ENCODE peak calls at places on chromosomes 7 and 10, in five cellular contexts. A is PC-3, D is AG09309, L is AG10803, K is epithelial cell of esophagus. M is an unnamed sample.
A peak's percentile ranks its signal among the peaks of the same experiment; 100 is the strongest.

GRCh38 chr10:107552963-107553362 is 388.5 kb upstream of the SORCS1 start:
- DNase-seq in A (no peak), D (no peak), L (no peak), K (no peak), M (no peak)

GRCh38 chr7:44881610-44882009 is 3.7 kb downstream of the PURB start:
- DNase-seq in A (peak; percentile 66), D (no peak), L (peak; percentile 61), K (peak; percentile 52), M (peak; percentile 75)

GRCh38 chr7:88091988-88092675 is 127.7 kb downstream of the SRI start:
- DNase-seq in A (no peak), D (no peak), L (no peak), K (no peak), M (no peak)

GRCh38 chr10:26780793-26781601 is 79.8 kb downstream of the ABI1 start:
- DNase-seq in A (peak; percentile 97), D (peak; percentile 77), L (peak; percentile 88), K (peak; percentile 100), M (peak; percentile 77)

GRCh38 chr7:26638140-26638539 is 226.2 kb downstream of the SKAP2 start:
- DNase-seq in A (no peak), D (no peak), L (no peak), K (no peak), M (no peak)

GRCh38 chr10:91415816-91416215 is 5.7 kb downstream of the HECTD2 start:
- DNase-seq in A (peak; percentile 25), D (no peak), L (peak; percentile 31), K (no peak), M (peak; percentile 55)

GRCh38 chr7:155860840-155861479 is 48.7 kb upstream of the SHH start:
- DNase-seq in A (peak; percentile 90), D (peak; percentile 3), L (no peak), K (peak; percentile 67), M (peak; percentile 31)

GRCh38 chr7:104548861-104549260 is 220.5 kb downstream of the LHFPL3 start:
- DNase-seq in A (peak; percentile 12), D (no peak), L (no peak), K (no peak), M (no peak)

GRCh38 chr10:68826764-68827591 is at the start of gene STOX1:
- DNase-seq in A (peak; percentile 69), D (no peak), L (peak; percentile 27), K (peak; percentile 68), M (peak; percentile 4)

GRCh38 chr10:34821587-34822585 is 6.8 kb upstream of the PARD3 start:
- DNase-seq in A (peak; percentile 92), D (no peak), L (peak; percentile 16), K (peak; percentile 65), M (no peak)

GRCh38 chr10:12184165-12184564 is 11.5 kb downstream of the NUDT5 start:
- DNase-seq in A (no peak), D (no peak), L (no peak), K (no peak), M (no peak)

GRCh38 chr7:27225005-27225934 is 17.3 kb upstream of the EVX1 start:
- DNase-seq in A (no peak), D (no peak), L (no peak), K (no peak), M (no peak)

GRCh38 chr7:106646256-106646655 is 14.7 kb downstream of the CCDC71L start:
- DNase-seq in A (no peak), D (no peak), L (no peak), K (peak; percentile 75), M (no peak)

GRCh38 chr10:73032536-73032935 is 64.1 kb downstream of the P4HA1 start:
- DNase-seq in A (no peak), D (no peak), L (no peak), K (no peak), M (no peak)

GRCh38 chr10:79223346-79224048 is 123.8 kb upstream of the PPIF start:
- DNase-seq in A (no peak), D (no peak), L (no peak), K (peak; percentile 52), M (no peak)

GRCh38 chr10:87651801-87652200 is 7.9 kb upstream of the PAPSS2 start:
- DNase-seq in A (no peak), D (no peak), L (no peak), K (no peak), M (no peak)

GRCh38 chr7:128304212-128304611 is 39.5 kb downstream of the RBM28 start:
- DNase-seq in A (peak; percentile 16), D (no peak), L (peak; percentile 35), K (peak; percentile 48), M (no peak)

GRCh38 chr7:45890902-45891461 is 2.7 kb downstream of the IGFBP1 start:
- DNase-seq in A (peak; percentile 78), D (no peak), L (peak; percentile 60), K (peak; percentile 48), M (peak; percentile 47)

GRCh38 chr10:124742418-124743187 is 1.6 kb downstream of the FAM53B start:
- DNase-seq in A (peak; percentile 38), D (no peak), L (peak; percentile 33), K (no peak), M (no peak)

GRCh38 chr10:116796910-116797513 is 52.3 kb upstream of the ENO4 start:
- DNase-seq in A (peak; percentile 74), D (peak; percentile 20), L (peak; percentile 58), K (peak; percentile 73), M (peak; percentile 41)

GRCh38 chr10:20105931-20106330 is 289.7 kb downstream of the PLXDC2 start:
- DNase-seq in A (no peak), D (peak; percentile 13), L (peak; percentile 8), K (no peak), M (peak; percentile 41)

GRCh38 chr7:31747553-31747952 is 60.5 kb downstream of the PPP1R17 start:
- DNase-seq in A (peak; percentile 62), D (no peak), L (no peak), K (peak; percentile 70), M (no peak)

DNA sequence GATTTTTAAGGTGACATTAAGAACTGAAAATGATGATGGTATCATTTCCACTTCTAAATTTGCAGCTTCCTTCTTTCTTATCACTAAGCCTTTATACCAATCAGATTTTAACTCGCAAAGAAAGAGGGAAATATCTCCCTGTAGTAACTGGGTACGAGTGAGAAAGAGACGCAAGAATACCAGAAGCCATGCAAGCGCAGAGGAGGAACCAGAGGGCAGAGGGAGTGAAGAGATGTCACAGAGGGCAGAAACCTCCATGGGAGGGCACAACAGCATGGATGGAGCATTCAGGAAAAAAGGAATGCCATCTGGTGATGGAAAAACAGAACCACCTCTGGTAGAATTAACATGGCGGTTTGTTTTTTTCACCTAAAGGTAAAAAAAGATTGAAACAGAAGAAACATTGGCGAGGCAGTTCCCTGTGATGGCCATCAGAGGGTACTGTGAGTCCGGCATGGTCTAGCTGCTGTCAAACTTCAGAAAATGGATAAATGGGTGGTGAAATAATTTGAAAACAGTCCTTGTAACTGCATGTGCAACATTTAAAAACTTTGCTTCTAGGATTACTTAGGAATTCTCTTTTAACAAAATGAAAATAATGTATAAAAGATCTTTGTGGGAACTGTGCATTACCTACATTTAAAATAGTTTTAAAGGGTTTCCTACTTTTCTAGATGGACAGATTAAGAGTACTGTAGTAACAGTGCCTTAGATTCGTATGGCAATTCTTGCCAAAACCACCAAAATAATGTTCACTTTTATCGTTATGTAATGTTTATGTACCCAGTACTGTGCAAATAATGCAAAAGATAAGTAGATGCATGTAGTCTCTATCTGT is 91.8 kb downstream of the ARHGAP12 start:
- DNase-seq in A (peak; percentile 51), D (no peak), L (peak; percentile 40), K (peak; percentile 45), M (peak; percentile 23)
- TF ChIP-seq CTCF in A (peak; percentile 85), D (peak; percentile 73), L (peak; percentile 79), K (peak; percentile 76), M (peak; percentile 86)

GRCh38 chr10:47167591-47167990 is 132.4 kb upstream of the GDF10 start:
- DNase-seq in A (no peak), D (no peak), L (no peak), K (no peak), M (no peak)

GRCh38 chr10:47165168-47165710 is 134.8 kb upstream of the GDF10 start:
- DNase-seq in A (no peak), D (no peak), L (no peak), K (no peak), M (no peak)

GRCh38 chr10:47165711-47166404 is 134.1 kb upstream of the GDF10 start:
- DNase-seq in A (no peak), D (no peak), L (peak; percentile 74), K (peak; percentile 44), M (peak; percentile 50)

GRCh38 chr10:47164800-47165128 is 135.2 kb upstream of the GDF10 start:
- DNase-seq in A (peak; percentile 50), D (no peak), L (no peak), K (peak; percentile 28), M (no peak)

GRCh38 chr10:47166405-47166777 is 133.6 kb upstream of the GDF10 start:
- DNase-seq in A (no peak), D (no peak), L (no peak), K (no peak), M (no peak)
- H3K4me3 ChIP-seq in A (no peak overlapping the region), D (no peak overlapping the region), L (no peak overlapping the region), K (no peak overlapping the region), M (no peak overlapping the region)

GRCh38 chr7:1595027-1595426 is 25.2 kb upstream of the PSMG3 start:
- DNase-seq in A (no peak), D (no peak), L (no peak), K (no peak), M (no peak)

GRCh38 chr7:1591876-1592275 is 22.0 kb upstream of the PSMG3 start:
- DNase-seq in A (no peak), D (no peak), L (no peak), K (no peak), M (no peak)

GRCh38 chr7:1592299-1592842 is 22.5 kb upstream of the PSMG3 start:
- DNase-seq in A (no peak), D (no peak), L (no peak), K (no peak), M (no peak)

GRCh38 chr7:1593904-1594421 is 24.1 kb upstream of the PSMG3 start:
- DNase-seq in A (no peak), D (no peak), L (no peak), K (no peak), M (no peak)

GRCh38 chr7:1593091-1593866 is 23.4 kb upstream of the PSMG3 start:
- DNase-seq in A (no peak), D (no peak), L (no peak), K (no peak), M (no peak)
- TF ChIP-seq CTCF in A (peak; percentile 55), D (peak; percentile 35), L (peak; percentile 29), K (no peak), M (no peak)

GRCh38 chr7:48091506-48092433 is 2.7 kb downstream of the UPP1 start:
- DNase-seq in A (no peak), D (no peak), L (no peak), K (no peak), M (no peak)

GRCh38 chr7:48087349-48087748 is 1.7 kb upstream of the UPP1 start:
- DNase-seq in A (peak; percentile 26), D (no peak), L (peak; percentile 86), K (peak; percentile 75), M (no peak)

GRCh38 chr7:48088559-48089414 is at the start of gene UPP1:
- DNase-seq in A (peak; percentile 83), D (peak; percentile 77), L (peak; percentile 97), K (peak; percentile 96), M (peak; percentile 76)

GRCh38 chr7:48089415-48089975 is 430 bp downstream of the UPP1 start:
- DNase-seq in A (peak; percentile 51), D (no peak), L (no peak), K (peak; percentile 77), M (no peak)

GRCh38 chr7:48090095-48090805 is 1.2 kb downstream of the UPP1 start:
- DNase-seq in A (peak; percentile 41), D (no peak), L (no peak), K (no peak), M (no peak)
- H3K4me3 ChIP-seq in A (peak overlapping the region; percentile 94), D (no peak overlapping the region), L (peak overlapping the region; percentile 80), K (peak overlapping the region; percentile 62), M (peak overlapping the region; percentile 73)

M was measured in astrocyte of the cerebellum.